ENCODE peak calls at places on chromosomes 6 and 20, in six cellular contexts. One of them, this sample, is unnamed.

GRCh38 chr20:9070304-9070703 is 1.4 kb downstream of the PLCB4 start:
- DNase-seq in mesendoderm: no peak
- DNase-seq in neuronal stem cell: no peak
- DNase-seq in IMR-90: no peak
- DNase-seq in H1: no peak
- DNase-seq in trophoblast cell: no peak
- DNase-seq in this sample: no peak

GRCh38 chr6:15623282-15624116 is 39.3 kb downstream of the DTNBP1 start:
- DNase-seq in mesendoderm: peak; percentile 14
- DNase-seq in neuronal stem cell: no peak
- DNase-seq in IMR-90: peak; percentile 43
- DNase-seq in H1: no peak
- DNase-seq in trophoblast cell: peak; percentile 62
- DNase-seq in this sample: peak; percentile 45

GRCh38 chr6:11197175-11197535 is 35.3 kb downstream of the NEDD9 start:
- DNase-seq in mesendoderm: no peak
- DNase-seq in neuronal stem cell: peak; percentile 37
- DNase-seq in IMR-90: peak; percentile 88
- DNase-seq in H1: no peak
- DNase-seq in trophoblast cell: peak; percentile 21
- DNase-seq in this sample: peak; percentile 87

GRCh38 chr6:107917468-107918375 is 40.3 kb downstream of the SEC63 start:
- DNase-seq in mesendoderm: peak; percentile 68
- DNase-seq in neuronal stem cell: no peak
- DNase-seq in IMR-90: no peak
- DNase-seq in H1: no peak
- DNase-seq in trophoblast cell: no peak
- DNase-seq in this sample: no peak

GRCh38 chr6:139965393-139965792 is 590.9 kb upstream of the CITED2 start:
- DNase-seq in mesendoderm: no peak
- DNase-seq in neuronal stem cell: no peak
- DNase-seq in IMR-90: peak; percentile 68
- DNase-seq in H1: no peak
- DNase-seq in trophoblast cell: no peak
- DNase-seq in this sample: peak; percentile 53

GRCh38 chr6:95230071-95230740 is 347.1 kb upstream of the MANEA start:
- DNase-seq in mesendoderm: no peak
- DNase-seq in neuronal stem cell: no peak
- DNase-seq in IMR-90: peak; percentile 25
- DNase-seq in H1: no peak
- DNase-seq in trophoblast cell: no peak
- DNase-seq in this sample: peak; percentile 10

GRCh38 chr6:108592371-108593337 is 31.9 kb downstream of the FOXO3 start:
- DNase-seq in mesendoderm: peak; percentile 57
- DNase-seq in neuronal stem cell: no peak
- DNase-seq in IMR-90: peak; percentile 87
- DNase-seq in H1: no peak
- DNase-seq in trophoblast cell: peak; percentile 64
- DNase-seq in this sample: peak; percentile 68

GRCh38 chr20:57053067-57053466 is 213.4 kb downstream of the BMP7 start:
- DNase-seq in mesendoderm: no peak
- DNase-seq in neuronal stem cell: no peak
- DNase-seq in IMR-90: no peak
- DNase-seq in H1: no peak
- DNase-seq in trophoblast cell: no peak
- DNase-seq in this sample: no peak

GRCh38 chr6:42978487-42978792 is 541 bp downstream of the PEX6 start:
- DNase-seq in mesendoderm: peak; percentile 42
- DNase-seq in neuronal stem cell: no peak
- DNase-seq in IMR-90: no peak
- DNase-seq in H1: no peak
- DNase-seq in trophoblast cell: peak; percentile 47
- DNase-seq in this sample: peak; percentile 61

GRCh38 chr20:57005146-57005933 is 261.1 kb downstream of the BMP7 start:
- DNase-seq in mesendoderm: no peak
- DNase-seq in neuronal stem cell: no peak
- DNase-seq in IMR-90: no peak
- DNase-seq in H1: no peak
- DNase-seq in trophoblast cell: peak; percentile 60
- DNase-seq in this sample: no peak

GRCh38 chr6:137001287-137001976 is 43.3 kb downstream of the IL20RA start:
- DNase-seq in mesendoderm: peak; percentile 26
- DNase-seq in neuronal stem cell: no peak
- DNase-seq in IMR-90: no peak
- DNase-seq in H1: no peak
- DNase-seq in trophoblast cell: no peak
- DNase-seq in this sample: no peak

GRCh38 chr6:167122827-167123657 is at the start of gene CCR6:
- DNase-seq in mesendoderm: no peak
- DNase-seq in neuronal stem cell: no peak
- DNase-seq in IMR-90: no peak
- DNase-seq in H1: no peak
- DNase-seq in trophoblast cell: no peak
- DNase-seq in this sample: no peak

GRCh38 chr6:121615493-121615892 is 180.0 kb downstream of the GJA1 start:
- DNase-seq in mesendoderm: peak; percentile 40
- DNase-seq in neuronal stem cell: no peak
- DNase-seq in IMR-90: no peak
- DNase-seq in H1: no peak
- DNase-seq in trophoblast cell: peak; percentile 50
- DNase-seq in this sample: no peak

GRCh38 chr20:3228750-3229032 is 10.3 kb downstream of the SLC4A11 start:
- DNase-seq in mesendoderm: no peak
- DNase-seq in neuronal stem cell: no peak
- DNase-seq in IMR-90: no peak
- DNase-seq in H1: no peak
- DNase-seq in trophoblast cell: no peak
- DNase-seq in this sample: no peak

GRCh38 chr6:162344935-162345599 is 382.5 kb downstream of the PRKN start:
- DNase-seq in mesendoderm: no peak
- DNase-seq in neuronal stem cell: no peak
- DNase-seq in IMR-90: no peak
- DNase-seq in H1: no peak
- DNase-seq in trophoblast cell: peak; percentile 78
- DNase-seq in this sample: no peak

GRCh38 chr6:35181933-35182612 is 31.7 kb upstream of the SCUBE3 start:
- DNase-seq in mesendoderm: peak; percentile 52
- DNase-seq in neuronal stem cell: no peak
- DNase-seq in IMR-90: peak; percentile 61
- DNase-seq in H1: no peak
- DNase-seq in trophoblast cell: peak; percentile 96
- DNase-seq in this sample: peak; percentile 83

GRCh38 chr6:5906340-5906670 is 100.4 kb downstream of the NRN1 start:
- DNase-seq in mesendoderm: no peak
- DNase-seq in neuronal stem cell: no peak
- DNase-seq in IMR-90: no peak
- DNase-seq in H1: no peak
- DNase-seq in trophoblast cell: no peak
- DNase-seq in this sample: no peak

GRCh38 chr6:32815115-32815514 is 1.7 kb downstream of the HLA-DOB start:
- DNase-seq in mesendoderm: no peak
- DNase-seq in neuronal stem cell: no peak
- DNase-seq in IMR-90: peak; percentile 14
- DNase-seq in H1: no peak
- DNase-seq in trophoblast cell: no peak
- DNase-seq in this sample: peak; percentile 64

GRCh38 chr6:142355481-142356174 is 53.8 kb downstream of the ADGRG6 start:
- DNase-seq in mesendoderm: no peak
- DNase-seq in neuronal stem cell: no peak
- DNase-seq in IMR-90: no peak
- DNase-seq in H1: no peak
- DNase-seq in trophoblast cell: no peak
- DNase-seq in this sample: no peak

GRCh38 chr20:63553933-63554290 is at the start of gene FNDC11:
- DNase-seq in mesendoderm: peak; percentile 58
- DNase-seq in neuronal stem cell: peak; percentile 75
- DNase-seq in IMR-90: no peak
- DNase-seq in H1: no peak
- DNase-seq in trophoblast cell: no peak
- DNase-seq in this sample: peak; percentile 73

GRCh38 chr6:42417641-42418112 is 34.0 kb downstream of the TRERF1 start:
- DNase-seq in mesendoderm: no peak
- DNase-seq in neuronal stem cell: no peak
- DNase-seq in IMR-90: no peak
- DNase-seq in H1: no peak
- DNase-seq in trophoblast cell: no peak
- DNase-seq in this sample: no peak

DNA sequence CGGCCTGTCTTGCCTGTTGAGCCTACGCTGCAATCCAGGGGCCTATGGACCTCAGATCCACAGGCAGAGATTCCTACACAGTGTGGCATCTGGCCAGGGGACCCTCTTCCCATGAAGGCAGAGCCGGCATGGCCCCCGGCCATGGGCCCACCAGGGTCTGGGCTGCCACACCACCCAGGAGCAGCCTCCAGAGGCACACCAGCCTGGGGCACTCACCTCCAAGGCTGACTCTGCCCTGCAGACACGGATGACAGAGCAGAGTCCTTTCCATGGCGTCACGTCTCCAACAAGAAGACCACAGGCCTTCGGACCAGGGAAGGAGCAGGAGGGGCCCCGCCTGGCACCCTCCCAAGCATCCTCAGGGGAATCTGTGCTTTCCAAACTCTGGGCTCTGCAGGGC is 3.5 kb upstream of the HRH3 start:
- DNase-seq in mesendoderm: no peak
- DNase-seq in neuronal stem cell: no peak
- DNase-seq in IMR-90: no peak
- DNase-seq in H1: no peak
- DNase-seq in trophoblast cell: no peak
- DNase-seq in this sample: no peak
- H3K4me3 ChIP-seq in mesendoderm: no peak overlapping the region
- H3K4me3 ChIP-seq in neuronal stem cell: no peak overlapping the region
- H3K4me3 ChIP-seq in IMR-90: no peak overlapping the region
- H3K4me3 ChIP-seq in H1: no peak overlapping the region
- H3K4me3 ChIP-seq in trophoblast cell: no peak overlapping the region
- H3K4me3 ChIP-seq in this sample: no peak overlapping the region

DNA sequence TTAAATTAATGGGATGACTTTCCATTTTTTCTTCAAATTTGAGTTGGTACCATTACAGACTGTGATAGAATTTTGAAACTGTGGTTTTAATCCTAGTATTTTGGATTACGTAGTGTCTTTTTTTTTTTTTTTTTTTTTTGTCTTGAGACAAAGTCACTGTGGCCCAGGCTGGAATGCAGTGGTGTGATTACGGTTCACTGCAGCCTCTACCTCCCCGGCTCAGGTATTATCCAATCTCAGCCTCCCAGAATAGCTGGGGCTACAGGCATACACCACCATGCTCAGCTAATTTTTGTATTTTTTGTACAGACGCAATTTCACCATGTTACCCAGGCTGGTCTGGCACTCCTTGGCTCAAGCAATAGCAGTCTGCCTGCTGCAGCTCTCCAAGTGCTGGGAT is 87.1 kb downstream of the SOX4 start:
- DNase-seq in mesendoderm: no peak
- DNase-seq in neuronal stem cell: no peak
- DNase-seq in IMR-90: no peak
- DNase-seq in H1: no peak
- DNase-seq in trophoblast cell: peak; percentile 82
- DNase-seq in this sample: no peak
- H3K18ac ChIP-seq in mesendoderm: no peak overlapping the region
- H3K18ac ChIP-seq in neuronal stem cell: no peak overlapping the region
- H3K18ac ChIP-seq in IMR-90: no peak overlapping the region
- H3K18ac ChIP-seq in H1: no peak overlapping the region
- H3K18ac ChIP-seq in trophoblast cell: no peak overlapping the region
- H3K18ac ChIP-seq in this sample: no peak overlapping the region

DNA sequence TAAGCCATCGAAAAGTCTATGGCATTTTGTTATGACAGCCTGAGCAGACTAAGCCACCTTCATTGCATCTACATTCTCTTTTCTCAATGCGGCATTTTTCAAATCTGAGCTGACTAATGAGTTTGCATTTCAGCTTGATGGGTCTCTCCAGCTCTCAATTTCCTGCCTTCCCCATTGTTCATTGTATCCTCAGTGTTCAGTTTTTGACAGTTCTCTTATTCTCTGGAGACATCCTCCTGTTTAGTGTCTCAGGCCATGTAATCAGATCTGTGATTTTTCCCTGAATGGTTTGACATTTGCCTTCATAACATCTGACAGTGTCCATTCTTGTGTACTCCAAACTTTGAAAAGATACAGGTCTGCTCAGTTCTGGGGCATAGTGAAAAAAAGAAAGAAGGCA is 27.9 kb upstream of the MCM3 start:
- DNase-seq in mesendoderm: no peak
- DNase-seq in neuronal stem cell: no peak
- DNase-seq in IMR-90: no peak
- DNase-seq in H1: no peak
- DNase-seq in trophoblast cell: no peak
- DNase-seq in this sample: no peak
- H2BK120ac ChIP-seq in mesendoderm: no peak overlapping the region
- H2BK120ac ChIP-seq in neuronal stem cell: no peak overlapping the region
- H2BK120ac ChIP-seq in IMR-90: no peak overlapping the region
- H2BK120ac ChIP-seq in H1: no peak overlapping the region
- H2BK120ac ChIP-seq in trophoblast cell: peak overlapping the region; percentile 81
- H2BK120ac ChIP-seq in this sample: no peak overlapping the region

GRCh38 chr6:27156874-27157460 is 90.5 kb upstream of the PRSS16 start:
- DNase-seq in mesendoderm: no peak
- DNase-seq in neuronal stem cell: no peak
- DNase-seq in IMR-90: no peak
- DNase-seq in H1: no peak
- DNase-seq in trophoblast cell: no peak
- DNase-seq in this sample: peak; percentile 12

GRCh38 chr6:27161115-27161514 is 86.4 kb upstream of the PRSS16 start:
- DNase-seq in mesendoderm: no peak
- DNase-seq in neuronal stem cell: no peak
- DNase-seq in IMR-90: no peak
- DNase-seq in H1: no peak
- DNase-seq in trophoblast cell: no peak
- DNase-seq in this sample: no peak

GRCh38 chr6:27157461-27158315 is 89.8 kb upstream of the PRSS16 start:
- DNase-seq in mesendoderm: peak; percentile 86
- DNase-seq in neuronal stem cell: no peak
- DNase-seq in IMR-90: peak; percentile 77
- DNase-seq in H1: no peak
- DNase-seq in trophoblast cell: peak; percentile 70
- DNase-seq in this sample: peak; percentile 70

GRCh38 chr6:27159725-27160124 is 87.8 kb upstream of the PRSS16 start:
- DNase-seq in mesendoderm: no peak
- DNase-seq in neuronal stem cell: no peak
- DNase-seq in IMR-90: no peak
- DNase-seq in H1: no peak
- DNase-seq in trophoblast cell: no peak
- DNase-seq in this sample: no peak

DNA sequence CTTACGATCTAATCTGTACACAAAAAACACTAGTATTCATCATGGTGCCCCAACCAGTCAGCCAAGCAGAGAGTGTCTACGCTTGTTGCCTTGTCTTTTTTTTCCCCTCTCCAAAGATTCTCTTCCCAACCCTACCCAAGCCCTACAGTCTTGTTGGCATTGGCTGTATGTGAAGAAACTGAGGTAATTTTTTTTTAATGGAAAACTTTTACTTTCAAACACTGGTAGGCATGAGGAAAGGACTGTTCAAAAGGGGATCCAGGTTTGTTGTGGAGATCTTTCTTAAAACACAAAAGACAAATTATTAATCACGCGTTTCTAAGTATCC is 89.2 kb upstream of the PRSS16 start:
- DNase-seq in mesendoderm: no peak
- DNase-seq in neuronal stem cell: no peak
- DNase-seq in IMR-90: no peak
- DNase-seq in H1: no peak
- DNase-seq in trophoblast cell: no peak
- DNase-seq in this sample: no peak
- H3K4me3 ChIP-seq in mesendoderm: no peak overlapping the region
- H3K4me3 ChIP-seq in neuronal stem cell: no peak overlapping the region
- H3K4me3 ChIP-seq in IMR-90: peak overlapping the region; percentile 49
- H3K4me3 ChIP-seq in H1: peak overlapping the region; percentile 83
- H3K4me3 ChIP-seq in trophoblast cell: no peak overlapping the region
- H3K4me3 ChIP-seq in this sample: no peak overlapping the region

This sample was measured in mesenchymal stem cell.